ENCODE peak calls at places on chromosomes 12 and 14, in eight cellular contexts. N is dorsolateral prefrontal cortex; C is WTC11; M is posterior vena cava; B is EL; P is H4; I is CD8-positive, alpha-beta memory T cell; J is IMR-90. T is an unnamed sample.

GRCh38 chr12:68521848-68522502 is 88.7 kb upstream of the RAP1B start:
- DNase-seq in N (no peak), C (no peak), M (no peak), B (peak; percentile 18), P (no peak), I (no peak), J (no peak), T (no peak)

GRCh38 chr14:105498430-105499255 is 7.6 kb downstream of the TEDC1 start:
- DNase-seq in N (peak; percentile 45), C (no peak), M (peak; percentile 77), B (no peak), P (no peak), I (no peak), J (no peak), T (no peak)

GRCh38 chr12:124917135-124917840 is 2.8 kb upstream of the UBC start:
- DNase-seq in N (peak; percentile 92), C (peak; percentile 95), M (peak; percentile 99), B (peak; percentile 100), P (peak; percentile 99), I (peak; percentile 90), J (peak; percentile 100), T (peak; percentile 100)

GRCh38 chr14:78075610-78076277 is 94.4 kb upstream of the NRXN3 start:
- DNase-seq in N (no peak), C (no peak), M (no peak), B (no peak), P (no peak), I (no peak), J (no peak), T (no peak)

GRCh38 chr12:115857923-115858322 is 419.6 kb downstream of the MED13L start:
- DNase-seq in N (no peak), C (no peak), M (no peak), B (no peak), P (no peak), I (no peak), J (no peak), T (no peak)

GRCh38 chr12:120708646-120709045 is 1.6 kb upstream of the UNC119B start:
- DNase-seq in N (no peak), C (no peak), M (no peak), B (no peak), P (no peak), I (no peak), J (no peak), T (no peak)

GRCh38 chr12:51368640-51369517 is 22.3 kb downstream of the GALNT6 start:
- DNase-seq in N (no peak), C (peak; percentile 35), M (peak; percentile 84), B (peak; percentile 38), P (no peak), I (peak; percentile 79), J (peak; percentile 60), T (peak; percentile 81)

GRCh38 chr14:91283666-91284065 is 39.2 kb upstream of the GPR68 start:
- DNase-seq in N (no peak), C (no peak), M (no peak), B (peak; percentile 39), P (no peak), I (no peak), J (peak; percentile 1), T (no peak)

GRCh38 chr12:96912261-96912660 is 5.2 kb downstream of the NEDD1 start:
- DNase-seq in N (no peak), C (no peak), M (no peak), B (no peak), P (no peak), I (no peak), J (no peak), T (peak; percentile 25)

GRCh38 chr12:126784328-126784921 is 1482.5 kb upstream of the TMEM132C start:
- DNase-seq in N (no peak), C (peak; percentile 8), M (no peak), B (peak; percentile 4), P (peak; percentile 77), I (no peak), J (no peak), T (peak; percentile 61)